ENCODE peak calls at places on chromosomes 13 and 19, in nine cellular contexts. O is mesothelial cell of epicardium; J is mammary epithelial cell; D is NCI-H510A treated with DMSO at 0.1 percent for 48 hours; B is erythroblast; I is OCI-LY7; C is neuronal stem cell; W is NCI-H1105; L is stimulated activated CD4-positive, alpha-beta T cell treated with anti-CD3 and anti-CD28 coated beads, Interleukin-4, amount 100 ng/mL, for 1 hour. R is an unnamed sample.
A peak's percentile ranks its signal among the peaks of the same experiment; 100 is the strongest.

GRCh38 chr13:79309690-79310089 is 96.4 kb downstream of the RBM26 start:
- DNase-seq in B (no peak), O (no peak), L (no peak), D (no peak), I (no peak), C (no peak), J (no peak), W (no peak), R (no peak)

GRCh38 chr13:41384749-41385503 is 72.4 kb upstream of the RGCC start:
- DNase-seq in B (no peak), L (no peak), W (no peak), I (peak; percentile 42), D (no peak), C (no peak), O (no peak), J (no peak), R (no peak)

GRCh38 chr19:28609944-28610343 is 603.0 kb downstream of the UQCRFS1 start:
- DNase-seq in J (no peak), C (no peak), D (no peak), I (no peak), W (no peak), B (no peak), O (no peak), L (no peak), R (no peak)

GRCh38 chr19:18611327-18612050 is 1.2 kb upstream of the TMEM59L start:
- DNase-seq in L (no peak), W (peak; percentile 29), I (no peak), O (no peak), D (no peak), B (no peak), C (no peak), J (no peak), R (no peak)

GRCh38 chr13:41457589-41458186 is 338 bp downstream of the RGCC start:
- DNase-seq in W (no peak), C (no peak), J (no peak), O (no peak), D (no peak), B (peak; percentile 76), I (peak; percentile 51), L (peak; percentile 44), R (no peak)

GRCh38 chr13:76210262-76210661 is 574.1 kb downstream of the LMO7 start:
- DNase-seq in J (peak; percentile 4), W (peak; percentile 23), I (no peak), B (no peak), L (no peak), C (no peak), O (no peak), D (peak; percentile 20), R (no peak)

GRCh38 chr19:38303517-38304351 is at the start of gene C19orf33:
- DNase-seq in C (no peak), B (no peak), L (no peak), I (no peak), W (no peak), J (peak; percentile 83), D (no peak), O (no peak), R (no peak)

GRCh38 chr19:33350538-33351309 is 22.8 kb upstream of the CEBPG start:
- DNase-seq in D (no peak), I (no peak), L (no peak), B (no peak), C (no peak), J (peak; percentile 100), O (no peak), W (no peak), R (no peak)

GRCh38 chr13:69044629-69045028 is 1063.0 kb upstream of the ATXN8OS start:
- DNase-seq in W (no peak), J (no peak), D (no peak), B (no peak), L (no peak), C (no peak), O (no peak), I (no peak), R (no peak)

GRCh38 chr19:47239610-47240296 is 8.8 kb upstream of the BBC3 start:
- DNase-seq in B (peak; percentile 31), J (peak; percentile 25), O (peak; percentile 62), I (no peak), W (peak; percentile 89), D (peak; percentile 18), L (peak; percentile 55), C (no peak), R (no peak)

GRCh38 chr13:56356690-56357089 is 784.0 kb upstream of the PRR20A start:
- DNase-seq in O (no peak), C (no peak), D (no peak), W (no peak), L (no peak), B (no peak), J (no peak), I (no peak), R (no peak)

GRCh38 chr19:19372656-19373416 is 32.6 kb upstream of the GATAD2A start:
- DNase-seq in B (peak; percentile 72), W (no peak), O (no peak), I (peak; percentile 90), J (no peak), D (peak; percentile 31), C (no peak), L (peak; percentile 14), R (no peak)

GRCh38 chr13:44300895-44301638 is 72.6 kb upstream of the SERP2 start:
- DNase-seq in J (peak; percentile 92), L (peak; percentile 21), B (no peak), W (no peak), O (no peak), I (no peak), C (no peak), D (no peak), R (peak; percentile 33)

GRCh38 chr19:18467978-18468377 is 30.0 kb upstream of the ISYNA1 start:
- DNase-seq in I (no peak), J (no peak), W (no peak), C (no peak), B (no peak), O (no peak), L (no peak), D (no peak), R (no peak)

GRCh38 chr13:45595968-45596367 is 19.6 kb downstream of the ERICH6B start:
- DNase-seq in L (no peak), W (no peak), B (no peak), I (no peak), O (no peak), J (peak; percentile 14), C (no peak), D (no peak), R (no peak)

GRCh38 chr13:39385621-39386231 is 217.3 kb downstream of the LHFPL6 start:
- DNase-seq in D (peak; percentile 5), J (no peak), I (no peak), L (no peak), W (peak; percentile 11), C (peak; percentile 36), O (no peak), B (no peak), R (no peak)

GRCh38 chr13:61728468-61728867 is 312.8 kb upstream of the PCDH20 start:
- DNase-seq in W (peak; percentile 86), D (no peak), C (no peak), L (no peak), B (no peak), I (no peak), J (no peak), O (no peak), R (no peak)

GRCh38 chr19:41264581-41265375 is 606 bp downstream of the HNRNPUL1 start:
- DNase-seq in D (peak; percentile 26), C (no peak), L (peak; percentile 72), O (no peak), J (peak; percentile 42), I (peak; percentile 64), W (peak; percentile 20), B (peak; percentile 68), R (no peak)

GRCh38 chr13:89514534-89515312 is 1832.8 kb upstream of the MIR17HG start:
- DNase-seq in J (peak; percentile 68), O (no peak), B (no peak), L (no peak), W (no peak), C (peak; percentile 53), I (no peak), D (peak; percentile 63), R (no peak)